ENCODE peak calls at places on chromosomes 4 and X, in six cellular contexts. H is stomach, F is astrocyte, T is fibroblast of lung, V is cardiac muscle cell, I is H9. D is an unnamed sample.

GRCh38 chr4:13415068-13415785 is 68.9 kb downstream of the RAB28 start:
- DNase-seq in H (no peak), F (no peak), T (no peak), V (peak), I (peak), D (no peak)

GRCh38 chr4:1772869-1773538 is 20.1 kb upstream of the FGFR3 start:
- DNase-seq in H (no peak), F (no peak), T (no peak), V (no peak), I (no peak), D (no peak)

GRCh38 chrX:108397627-108398392 is 40.4 kb downstream of the COL4A6 start:
- DNase-seq in H (no peak), F (peak), T (peak), V (peak), I (no peak), D (peak)

GRCh38 chr4:55175779-55176231 is 50.4 kb upstream of the KDR start:
- DNase-seq in H (no peak), F (peak), T (peak), V (peak), I (no peak), D (no peak)

GRCh38 chrX:110322603-110323002 is 4.7 kb upstream of the AMMECR1 start:
- DNase-seq in H (no peak), F (no peak), T (no peak), V (no peak), I (no peak), D (no peak)

GRCh38 chrX:134737061-134737460 is 78.8 kb upstream of the PLAC1 start:
- DNase-seq in H (no peak), F (peak), T (peak), V (peak), I (no peak), D (no peak)

GRCh38 chr4:185127021-185127925 is 15.8 kb upstream of the SLC25A4 start:
- DNase-seq in H (no peak), F (peak), T (no peak), V (peak), I (peak), D (no peak)

GRCh38 chrX:37905436-37906147 is 58.2 kb upstream of the DYNLT3 start:
- DNase-seq in H (peak), F (peak), T (peak), V (peak), I (peak), D (no peak)

GRCh38 chrX:54171527-54171926 is 11.5 kb downstream of the FAM120C start:
- DNase-seq in H (no peak), F (no peak), T (peak), V (peak), I (no peak), D (no peak)

GRCh38 chr4:121156822-121157769 is 7.0 kb downstream of the TNIP3 start:
- DNase-seq in H (no peak), F (peak), T (peak), V (peak), I (peak), D (no peak)

GRCh38 chr4:90127223-90127705 is at the start of gene CCSER1:
- DNase-seq in H (peak), F (peak), T (peak), V (peak), I (peak), D (no peak)

GRCh38 chrX:131728295-131729145 is 184.6 kb downstream of the OR13H1 start:
- DNase-seq in H (peak), F (peak), T (no peak), V (no peak), I (no peak), D (no peak)

GRCh38 chr4:146379744-146380143 is 142.0 kb downstream of the SLC10A7 start:
- DNase-seq in H (no peak), F (peak), T (peak), V (peak), I (no peak), D (no peak)

GRCh38 chr4:113738251-113738650 is 23.3 kb downstream of the CAMK2D start:
- DNase-seq in H (no peak), F (peak), T (peak), V (peak), I (no peak), D (no peak)

GRCh38 chrX:148681605-148682004 is 181.2 kb downstream of the AFF2 start:
- DNase-seq in H (no peak), F (no peak), T (no peak), V (no peak), I (no peak), D (no peak)

GRCh38 chrX:102018208-102018607 is 86.4 kb upstream of the ZMAT1 start:
- DNase-seq in H (no peak), F (no peak), T (no peak), V (no peak), I (no peak), D (no peak)

GRCh38 chrX:151771726-151772125 is 37.2 kb downstream of the CNGA2 start:
- DNase-seq in H (no peak), F (no peak), T (no peak), V (no peak), I (no peak), D (no peak)

GRCh38 chr4:153788419-153789276 is at the start of gene SFRP2:
- DNase-seq in H (no peak), F (no peak), T (no peak), V (no peak), I (peak), D (no peak)

GRCh38 chr4:103451341-103451740 is 253.2 kb upstream of the CENPE start:
- DNase-seq in H (no peak), F (no peak), T (no peak), V (no peak), I (no peak), D (peak)

GRCh38 chr4:7687796-7688195 is 251.9 kb downstream of the AFAP1 start:
- DNase-seq in H (no peak), F (no peak), T (no peak), V (no peak), I (no peak), D (no peak)

GRCh38 chrX:13716905-13717304 is 17.5 kb downstream of the TRAPPC2 start:
- DNase-seq in H (no peak), F (no peak), T (no peak), V (no peak), I (no peak), D (no peak)

GRCh38 chrX:13719192-13719856 is 15.1 kb downstream of the TRAPPC2 start:
- DNase-seq in H (no peak), F (no peak), T (no peak), V (no peak), I (no peak), D (no peak)

GRCh38 chrX:13716455-13716854 is 18.0 kb downstream of the TRAPPC2 start:
- DNase-seq in H (no peak), F (no peak), T (no peak), V (no peak), I (no peak), D (no peak)

GRCh38 chrX:13721371-13721770 is 13.0 kb downstream of the TRAPPC2 start:
- DNase-seq in H (no peak), F (no peak), T (peak), V (no peak), I (no peak), D (no peak)

GRCh38 chrX:13717697-13718483 is 16.5 kb downstream of the TRAPPC2 start:
- DNase-seq in H (no peak), F (peak), T (peak), V (peak), I (no peak), D (no peak)
- TF ChIP-seq CTCF in H (no peak), F (no peak), T (no peak), V (no peak), I (no peak), D (no peak)

DNA sequence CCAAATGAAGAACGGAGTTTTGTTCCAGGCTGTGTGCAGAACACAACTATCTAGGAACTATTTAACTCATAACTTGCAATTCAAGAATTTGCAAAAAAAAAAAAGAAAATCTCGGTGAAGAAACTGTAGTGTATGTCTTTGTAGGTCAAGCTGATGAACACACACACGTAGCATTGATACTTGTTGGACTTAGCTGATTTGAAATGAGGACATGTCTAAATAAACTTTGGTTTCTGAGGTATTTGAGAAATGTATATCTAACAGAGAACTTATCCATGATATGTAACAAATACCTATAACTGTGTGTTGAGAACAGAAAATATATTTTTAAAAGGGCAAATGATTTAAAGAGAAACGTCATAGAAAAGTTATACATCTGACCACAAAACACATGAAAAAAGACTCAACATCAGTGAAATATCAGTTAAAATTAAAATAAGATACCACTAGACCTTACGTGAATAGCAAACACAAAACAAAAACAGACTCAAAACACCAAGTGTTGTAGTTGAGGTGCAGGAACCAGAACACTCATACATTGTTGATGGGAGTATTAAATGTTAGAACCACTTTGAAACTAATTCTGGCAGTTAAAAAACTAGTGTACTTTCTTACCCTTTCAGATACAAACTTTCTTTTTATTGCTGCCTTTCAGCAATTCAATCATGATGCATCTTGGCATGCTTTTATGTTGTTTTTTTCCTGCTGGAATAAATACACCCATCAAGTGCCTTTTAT is 1535.8 kb upstream of the PCDH10 start:
- DNase-seq in H (no peak), F (no peak), T (peak), V (no peak), I (no peak), D (no peak)
- H3K27ac ChIP-seq in H (no peak), F (no peak), T (no peak), V (no peak), I (no peak), D (no peak)

DNA sequence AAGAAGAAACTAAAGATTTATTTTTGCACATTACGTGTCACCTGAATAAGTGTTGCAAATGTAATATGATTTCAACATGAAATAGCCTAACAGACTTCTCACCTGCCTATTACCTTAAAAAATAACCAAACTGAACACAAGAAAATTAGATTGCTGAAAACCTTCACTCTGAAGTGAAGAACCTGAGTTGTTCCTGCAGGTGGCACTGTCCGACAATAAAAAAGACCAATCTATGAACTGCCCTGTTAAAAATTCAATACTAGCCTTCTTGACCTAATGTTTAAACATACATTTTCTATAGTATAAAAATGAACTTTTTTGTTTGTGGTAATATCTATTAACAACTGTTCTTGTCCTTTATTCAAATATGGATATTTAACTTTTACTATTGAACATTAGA is 69.2 kb upstream of the PNPLA4 start:
- DNase-seq in H (peak), F (peak), T (peak), V (peak), I (no peak), D (peak)
- TF ChIP-seq CTCF in H (no peak), F (peak), T (peak), V (peak), I (peak), D (peak)

GRCh38 chr4:38313999-38314561 is 349.9 kb upstream of the KLF3 start:
- DNase-seq in H (no peak), F (peak), T (peak), V (peak), I (no peak), D (peak)
- H3K27ac ChIP-seq in H (peak), F (no peak), T (no peak), V (no peak), I (no peak), D (peak)

DNA sequence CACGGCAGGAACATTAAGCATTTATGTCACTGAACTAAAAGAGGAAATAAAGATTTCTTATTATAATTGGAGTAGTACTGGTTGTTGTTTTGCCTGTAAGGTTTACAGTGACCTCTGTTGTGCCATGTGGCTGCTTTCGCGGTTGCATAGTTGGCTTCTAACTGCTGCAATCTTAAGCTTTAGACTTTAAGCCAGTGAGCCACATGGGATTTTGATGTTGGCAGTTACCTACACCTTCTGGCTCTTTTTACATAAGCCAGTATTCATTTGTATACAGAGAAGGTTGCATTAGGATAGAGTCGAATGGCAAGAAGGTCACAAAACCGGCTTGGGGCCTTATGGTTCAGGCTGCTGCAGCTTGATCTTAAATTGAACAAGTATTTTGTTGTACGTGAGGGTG is 1311.6 kb downstream of the RAPGEF2 start:
- DNase-seq in H (no peak), F (no peak), T (no peak), V (no peak), I (no peak), D (no peak)
- TF ChIP-seq CTCF in H (no peak), F (no peak), T (no peak), V (no peak), I (no peak), D (no peak)

DNA sequence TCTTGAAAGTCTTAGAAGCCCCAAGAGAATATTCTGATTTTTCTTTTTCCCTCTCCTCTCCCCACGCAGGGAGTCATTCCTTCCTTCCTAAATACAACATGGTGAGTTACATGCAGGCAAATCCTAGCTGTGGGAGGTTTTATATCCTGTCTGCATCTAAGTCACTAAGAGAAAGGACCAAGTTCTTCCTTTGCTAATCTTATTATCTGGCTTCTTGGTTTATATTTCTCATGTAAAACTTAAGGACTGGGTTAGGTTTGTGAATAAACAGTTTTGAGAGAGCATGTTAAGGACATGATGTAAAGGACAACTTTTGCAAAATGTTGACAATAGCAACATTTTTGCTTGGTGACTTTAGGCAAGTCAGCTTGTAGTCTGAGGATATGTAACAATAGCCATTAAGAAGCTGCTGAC is 5.1 kb upstream of the CXCL9 start:
- DNase-seq in H (no peak), F (peak), T (peak), V (peak), I (no peak), D (no peak)
- H3K27ac ChIP-seq in H (peak), F (no peak), T (peak), V (no peak), I (no peak), D (peak)

DNA sequence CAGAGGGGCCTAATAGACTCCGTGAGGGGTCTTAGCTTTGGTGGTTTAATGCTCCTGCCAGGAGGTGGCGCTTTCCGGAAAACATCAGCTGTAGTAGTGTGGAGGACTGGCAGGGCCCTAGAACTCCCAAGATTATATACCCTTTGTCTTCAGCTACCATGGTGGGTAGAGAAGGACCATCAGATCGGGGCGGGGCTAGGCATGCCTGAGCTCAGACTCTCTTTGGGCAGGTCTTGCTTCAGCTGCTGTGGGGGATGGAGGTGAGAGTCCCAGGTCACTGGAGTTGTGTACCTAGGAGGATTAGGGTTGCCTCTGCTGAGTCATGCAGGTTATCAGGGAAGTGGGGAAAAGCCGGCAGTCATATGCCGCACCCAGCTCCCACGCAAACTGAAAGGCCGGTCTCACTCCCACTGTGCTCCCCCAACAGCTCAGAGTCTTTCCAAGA is 63.0 kb upstream of the AGA start:
- DNase-seq in H (peak), F (no peak), T (no peak), V (no peak), I (peak), D (no peak)
- TF ChIP-seq CTCF in H (no peak), F (no peak), T (no peak), V (no peak), I (peak), D (no peak)

D was measured in RWPE1.